ENCODE peak calls at places on chromosome 6, in six cellular contexts. R, Z, M, S, E and F are unnamed samples.

GRCh38 chr6:9140181-9140580 is 704.8 kb upstream of the SLC35B3 start:
- DNase-seq in S (peak; percentile 62), R (no peak), M (peak; percentile 82), Z (no peak), E (peak; percentile 46), F (no peak)

GRCh38 chr6:1617466-1618304 is 8.0 kb downstream of the FOXC1 start:
- DNase-seq in R (no peak), M (no peak), S (no peak), Z (no peak), E (peak; percentile 79), F (no peak)

GRCh38 chr6:138601128-138601527 is 101.8 kb upstream of the NHSL1 start:
- DNase-seq in M (no peak), R (no peak), Z (peak; percentile 29), S (no peak), E (no peak), F (no peak)

GRCh38 chr6:75802366-75802765 is 53.3 kb downstream of the MYO6 start:
- DNase-seq in S (no peak), Z (peak; percentile 20), R (no peak), E (no peak), M (no peak), F (no peak)

GRCh38 chr6:68240731-68241130 is 394.4 kb upstream of the ADGRB3 start:
- DNase-seq in Z (no peak), M (no peak), E (peak; percentile 3), R (no peak), S (no peak), F (no peak)

GRCh38 chr6:133034509-133035206 is 206.5 kb upstream of the EYA4 start:
- DNase-seq in S (no peak), Z (no peak), M (peak; percentile 46), E (no peak), R (no peak), F (no peak)

GRCh38 chr6:144395014-144395413 is 109.9 kb downstream of the UTRN start:
- DNase-seq in R (no peak), S (no peak), M (peak; percentile 55), Z (no peak), E (peak; percentile 4), F (no peak)

GRCh38 chr6:112298021-112298745 is 43.8 kb upstream of the LAMA4 start:
- DNase-seq in S (no peak), M (peak; percentile 73), E (peak; percentile 92), Z (peak; percentile 90), R (peak; percentile 15), F (peak; percentile 86)

GRCh38 chr6:129890164-129890563 is 29.0 kb upstream of the TMEM244 start:
- DNase-seq in M (peak; percentile 59), Z (peak; percentile 69), S (no peak), R (no peak), E (peak; percentile 37), F (peak; percentile 4)

GRCh38 chr6:37624121-37624520 is 73.6 kb downstream of the MDGA1 start:
- DNase-seq in M (peak; percentile 67), S (no peak), Z (no peak), E (no peak), R (peak; percentile 18), F (no peak)

GRCh38 chr6:110874880-110875547 is 429 bp downstream of the AMD1 start:
- DNase-seq in R (no peak), E (no peak), Z (no peak), M (no peak), S (peak; percentile 25), F (no peak)

GRCh38 chr6:69466979-69467570 is 329.7 kb downstream of the LMBRD1 start:
- DNase-seq in Z (no peak), E (no peak), S (no peak), M (no peak), R (no peak), F (no peak)

GRCh38 chr6:20400476-20401402 is 940 bp upstream of the E2F3 start:
- DNase-seq in S (no peak), Z (peak; percentile 24), E (peak; percentile 44), R (peak; percentile 57), M (peak; percentile 47), F (no peak)

GRCh38 chr6:137271245-137272183 is 52.3 kb upstream of the IFNGR1 start:
- DNase-seq in E (peak; percentile 76), R (peak; percentile 13), S (peak; percentile 21), M (peak; percentile 67), Z (peak; percentile 61), F (peak; percentile 56)

GRCh38 chr6:18595774-18596528 is 208.8 kb downstream of the RNF144B start:
- DNase-seq in Z (peak; percentile 71), E (peak; percentile 81), S (peak; percentile 55), M (peak; percentile 85), R (peak; percentile 18), F (peak; percentile 54)

GRCh38 chr6:44373787-44374186 is 13.7 kb upstream of the CDC5L start:
- DNase-seq in E (no peak), M (peak; percentile 38), Z (no peak), R (no peak), S (no peak), F (no peak)

GRCh38 chr6:95203153-95203754 is 374.1 kb upstream of the MANEA start:
- DNase-seq in R (no peak), E (peak; percentile 28), S (peak; percentile 7), Z (no peak), M (peak; percentile 47), F (peak; percentile 24)

GRCh38 chr6:73079611-73079955 is 145.7 kb downstream of the KHDC1L start:
- DNase-seq in S (no peak), Z (peak; percentile 66), M (peak; percentile 83), E (peak; percentile 54), R (no peak), F (peak; percentile 49)

GRCh38 chr6:2970753-2971419 is 481 bp downstream of the SERPINB6 start:
- DNase-seq in E (peak; percentile 43), M (peak; percentile 58), S (peak; percentile 53), R (peak; percentile 41), Z (peak; percentile 40), F (no peak)

DNA sequence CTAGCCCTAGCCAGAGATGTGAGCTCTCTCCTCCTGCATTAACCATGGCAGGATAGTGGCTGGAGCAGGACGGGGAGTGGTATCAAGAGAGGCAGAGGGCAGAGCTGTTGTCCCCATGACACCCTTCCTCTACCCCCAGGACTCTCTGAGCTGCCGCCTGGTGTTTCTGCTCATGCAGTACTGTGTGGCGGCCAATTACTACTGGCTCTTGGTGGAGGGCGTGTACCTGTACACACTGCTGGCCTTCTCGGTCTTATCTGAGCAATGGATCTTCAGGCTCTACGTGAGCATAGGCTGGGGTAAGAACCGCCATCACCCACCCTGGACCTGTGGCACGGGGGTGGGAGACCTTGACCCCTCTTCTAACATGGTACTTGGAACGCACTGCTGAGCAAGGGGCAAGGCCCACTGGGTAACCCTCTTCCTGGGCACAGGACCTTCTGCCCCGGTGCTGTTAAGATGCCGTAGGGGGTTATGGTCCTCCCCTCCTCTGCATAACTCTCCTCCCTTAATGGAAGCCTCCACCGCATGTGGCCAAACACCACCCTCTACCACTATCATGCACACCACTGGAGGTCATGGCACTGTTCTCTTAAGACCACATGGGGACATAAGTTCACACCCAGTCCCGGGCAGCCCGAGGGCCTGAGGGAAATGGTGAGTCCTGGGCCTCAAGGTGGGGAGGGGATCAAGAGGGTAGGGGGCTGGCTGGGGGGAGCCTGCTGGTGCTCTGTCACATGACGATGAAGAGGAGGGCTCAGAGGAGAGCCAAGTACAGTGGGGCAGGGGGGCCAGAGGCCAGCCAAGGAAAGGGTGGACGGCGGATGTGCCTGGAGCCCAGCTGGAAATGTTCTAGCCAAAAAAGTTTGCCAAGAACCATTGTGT is 25.1 kb downstream of the GLP1R start:
- DNase-seq in R (no peak), M (no peak), E (no peak), Z (no peak), S (no peak), F (no peak)
- H3K4me3 ChIP-seq in R (no peak overlapping the region), M (no peak overlapping the region), E (no peak overlapping the region), Z (no peak overlapping the region), S (no peak overlapping the region), F (no peak overlapping the region)

GRCh38 chr6:26552640-26553189 is 14.5 kb downstream of the HMGN4 start:
- DNase-seq in E (no peak), M (peak; percentile 34), Z (no peak), R (no peak), S (no peak), F (no peak)

GRCh38 chr6:26553264-26553738 is 15.1 kb downstream of the HMGN4 start:
- DNase-seq in S (peak; percentile 67), M (peak; percentile 82), R (no peak), Z (peak; percentile 73), E (peak; percentile 88), F (peak; percentile 44)

GRCh38 chr6:26553739-26554668 is 15.8 kb downstream of the HMGN4 start:
- DNase-seq in M (peak; percentile 95), S (peak; percentile 70), E (peak; percentile 99), Z (peak; percentile 96), R (no peak), F (peak; percentile 90)

GRCh38 chr6:26552205-26552604 is 14.0 kb downstream of the HMGN4 start:
- DNase-seq in R (no peak), Z (no peak), E (no peak), S (no peak), M (no peak), F (no peak)

GRCh38 chr6:26550250-26550993 is 12.3 kb downstream of the HMGN4 start:
- DNase-seq in M (peak; percentile 24), S (no peak), R (no peak), E (peak; percentile 16), Z (peak; percentile 40), F (no peak)
- TF ChIP-seq CTCF in M (no peak), S (no peak), R (no peak), E (no peak), Z (no peak), F (peak; percentile 2)

GRCh38 chr6:166005846-166006592 is 161.6 kb downstream of the TBXT start:
- DNase-seq in Z (peak; percentile 70), S (no peak), E (peak; percentile 90), R (peak; percentile 67), M (no peak), F (peak; percentile 74)
- H3K4me3 ChIP-seq in Z (peak overlapping the region; percentile 50), S (peak overlapping the region; percentile 7), E (peak overlapping the region; percentile 57), R (peak overlapping the region; percentile 29), M (no peak overlapping the region), F (peak overlapping the region; percentile 39)

GRCh38 chr6:151550618-151551017 is 56.8 kb downstream of the CCDC170 start:
- DNase-seq in E (no peak), Z (no peak), M (no peak), R (no peak), S (no peak), F (no peak)

GRCh38 chr6:151548201-151548600 is 54.4 kb downstream of the CCDC170 start:
- DNase-seq in M (no peak), E (no peak), Z (no peak), R (no peak), S (no peak), F (no peak)

GRCh38 chr6:151549790-151550189 is 56.0 kb downstream of the CCDC170 start:
- DNase-seq in M (peak; percentile 56), S (no peak), R (no peak), Z (no peak), E (no peak), F (no peak)

GRCh38 chr6:151544453-151544852 is 50.6 kb downstream of the CCDC170 start:
- DNase-seq in E (no peak), R (no peak), S (no peak), M (no peak), Z (no peak), F (no peak)

DNA sequence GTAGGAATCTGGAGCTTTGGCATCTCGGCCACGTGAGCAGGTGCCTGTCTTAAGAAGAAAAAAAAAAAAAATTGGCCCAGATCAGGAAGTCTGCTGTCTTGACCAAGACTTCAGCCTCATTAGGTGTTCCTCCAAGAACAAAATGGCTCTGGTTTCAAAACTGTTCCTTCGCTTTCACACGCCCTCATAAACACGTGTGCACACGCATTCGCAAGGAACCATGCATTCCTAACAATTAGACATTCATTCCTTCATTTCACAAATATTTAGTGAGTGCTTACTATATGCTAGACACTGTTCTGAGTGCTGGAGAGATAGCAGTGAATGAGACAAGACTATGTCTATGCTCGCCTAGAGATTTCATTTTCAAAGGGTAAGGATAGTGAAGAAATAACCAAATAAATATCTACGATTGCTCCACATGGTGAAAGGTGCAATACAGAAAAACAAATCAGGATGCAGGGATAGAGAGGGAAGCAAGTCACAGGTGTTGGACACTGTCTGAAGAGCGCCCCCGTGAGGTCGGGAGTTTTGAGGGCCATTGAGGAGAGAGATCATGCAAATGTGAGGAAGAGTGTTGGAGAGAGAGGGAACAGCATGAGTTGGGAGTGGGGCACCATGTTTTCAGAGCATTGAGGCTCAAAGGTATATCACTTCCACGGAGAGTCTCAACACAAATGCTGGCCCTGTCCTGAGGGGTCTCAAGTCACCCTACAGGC is 53.3 kb downstream of the CCDC170 start:
- DNase-seq in S (no peak), Z (no peak), E (no peak), M (no peak), R (no peak), F (no peak)
- TF ChIP-seq CTCF in S (no peak), Z (no peak), E (no peak), M (peak; percentile 51), R (peak; percentile 9), F (no peak)